ENCODE peak calls at places on chromosomes 2 and 18, in seven cellular contexts. One of them, this sample, is unnamed.

GRCh38 chr2:234146087-234146826 is 95.8 kb downstream of the SPP2 start:
- DNase-seq in left lung: no peak
- DNase-seq in retinal pigment epithelial cell: no peak
- DNase-seq in IMR-90: peak; percentile 86
- DNase-seq in fibroblast of the aortic adventitia: peak; percentile 76
- DNase-seq in adrenal gland: peak; percentile 30
- DNase-seq in brain microvascular endothelial cell: peak; percentile 85
- DNase-seq in this sample: peak; percentile 77

GRCh38 chr2:227164745-227165350 is 424 bp downstream of the COL4A3 start:
- DNase-seq in left lung: peak; percentile 44
- DNase-seq in retinal pigment epithelial cell: no peak
- DNase-seq in IMR-90: no peak
- DNase-seq in fibroblast of the aortic adventitia: no peak
- DNase-seq in adrenal gland: peak; percentile 84
- DNase-seq in brain microvascular endothelial cell: no peak
- DNase-seq in this sample: no peak

GRCh38 chr2:158214431-158214830 is 112.8 kb downstream of the UPP2 start:
- DNase-seq in left lung: no peak
- DNase-seq in retinal pigment epithelial cell: no peak
- DNase-seq in IMR-90: no peak
- DNase-seq in fibroblast of the aortic adventitia: no peak
- DNase-seq in adrenal gland: no peak
- DNase-seq in brain microvascular endothelial cell: peak; percentile 42
- DNase-seq in this sample: no peak

GRCh38 chr2:97697252-97698235 is 15.8 kb upstream of the ZAP70 start:
- DNase-seq in left lung: peak; percentile 88
- DNase-seq in retinal pigment epithelial cell: peak; percentile 36
- DNase-seq in IMR-90: peak; percentile 69
- DNase-seq in fibroblast of the aortic adventitia: peak; percentile 84
- DNase-seq in adrenal gland: peak; percentile 90
- DNase-seq in brain microvascular endothelial cell: peak; percentile 85
- DNase-seq in this sample: peak; percentile 53

GRCh38 chr2:105919191-105919811 is 174.6 kb downstream of the NCK2 start:
- DNase-seq in left lung: no peak
- DNase-seq in retinal pigment epithelial cell: no peak
- DNase-seq in IMR-90: no peak
- DNase-seq in fibroblast of the aortic adventitia: no peak
- DNase-seq in adrenal gland: no peak
- DNase-seq in brain microvascular endothelial cell: no peak
- DNase-seq in this sample: no peak

GRCh38 chr2:148130571-148130970 is 109.7 kb downstream of the MBD5 start:
- DNase-seq in left lung: no peak
- DNase-seq in retinal pigment epithelial cell: no peak
- DNase-seq in IMR-90: peak; percentile 77
- DNase-seq in fibroblast of the aortic adventitia: peak; percentile 30
- DNase-seq in adrenal gland: no peak
- DNase-seq in brain microvascular endothelial cell: peak; percentile 63
- DNase-seq in this sample: no peak

GRCh38 chr2:241432824-241433448 is 75.4 kb downstream of the STK25 start:
- DNase-seq in left lung: no peak
- DNase-seq in retinal pigment epithelial cell: no peak
- DNase-seq in IMR-90: no peak
- DNase-seq in fibroblast of the aortic adventitia: no peak
- DNase-seq in adrenal gland: no peak
- DNase-seq in brain microvascular endothelial cell: no peak
- DNase-seq in this sample: no peak

GRCh38 chr2:133123912-133124311 is 444.4 kb downstream of the NCKAP5 start:
- DNase-seq in left lung: no peak
- DNase-seq in retinal pigment epithelial cell: no peak
- DNase-seq in IMR-90: no peak
- DNase-seq in fibroblast of the aortic adventitia: no peak
- DNase-seq in adrenal gland: no peak
- DNase-seq in brain microvascular endothelial cell: no peak
- DNase-seq in this sample: no peak

GRCh38 chr2:169839954-169840746 is 12.9 kb downstream of the UBR3 start:
- DNase-seq in left lung: no peak
- DNase-seq in retinal pigment epithelial cell: no peak
- DNase-seq in IMR-90: peak; percentile 17
- DNase-seq in fibroblast of the aortic adventitia: peak; percentile 77
- DNase-seq in adrenal gland: peak; percentile 26
- DNase-seq in brain microvascular endothelial cell: peak; percentile 21
- DNase-seq in this sample: no peak

GRCh38 chr2:232162191-232162590 is 200.7 kb downstream of the DIS3L2 start:
- DNase-seq in left lung: no peak
- DNase-seq in retinal pigment epithelial cell: no peak
- DNase-seq in IMR-90: peak; percentile 39
- DNase-seq in fibroblast of the aortic adventitia: peak; percentile 12
- DNase-seq in adrenal gland: no peak
- DNase-seq in brain microvascular endothelial cell: peak; percentile 31
- DNase-seq in this sample: no peak

GRCh38 chr2:29314816-29315571 is 199.8 kb downstream of the CLIP4 start:
- DNase-seq in left lung: no peak
- DNase-seq in retinal pigment epithelial cell: no peak
- DNase-seq in IMR-90: no peak
- DNase-seq in fibroblast of the aortic adventitia: no peak
- DNase-seq in adrenal gland: peak; percentile 20
- DNase-seq in brain microvascular endothelial cell: peak; percentile 40
- DNase-seq in this sample: no peak

GRCh38 chr2:233417282-233417681 is 63.0 kb downstream of the DGKD start:
- DNase-seq in left lung: no peak
- DNase-seq in retinal pigment epithelial cell: no peak
- DNase-seq in IMR-90: no peak
- DNase-seq in fibroblast of the aortic adventitia: no peak
- DNase-seq in adrenal gland: no peak
- DNase-seq in brain microvascular endothelial cell: no peak
- DNase-seq in this sample: no peak

GRCh38 chr2:134433469-134433868 is 179.6 kb downstream of the MGAT5 start:
- DNase-seq in left lung: no peak
- DNase-seq in retinal pigment epithelial cell: no peak
- DNase-seq in IMR-90: no peak
- DNase-seq in fibroblast of the aortic adventitia: no peak
- DNase-seq in adrenal gland: no peak
- DNase-seq in brain microvascular endothelial cell: no peak
- DNase-seq in this sample: no peak

GRCh38 chr2:126750506-126750905 is 94.5 kb downstream of the GYPC start:
- DNase-seq in left lung: no peak
- DNase-seq in retinal pigment epithelial cell: no peak
- DNase-seq in IMR-90: no peak
- DNase-seq in fibroblast of the aortic adventitia: no peak
- DNase-seq in adrenal gland: no peak
- DNase-seq in brain microvascular endothelial cell: no peak
- DNase-seq in this sample: no peak

GRCh38 chr2:159200498-159200897 is 86.0 kb downstream of the WDSUB1 start:
- DNase-seq in left lung: no peak
- DNase-seq in retinal pigment epithelial cell: no peak
- DNase-seq in IMR-90: peak; percentile 51
- DNase-seq in fibroblast of the aortic adventitia: peak; percentile 97
- DNase-seq in adrenal gland: no peak
- DNase-seq in brain microvascular endothelial cell: peak; percentile 39
- DNase-seq in this sample: no peak

GRCh38 chr18:79393181-79393598 is 2.5 kb upstream of the NFATC1 start:
- DNase-seq in left lung: peak; percentile 40
- DNase-seq in retinal pigment epithelial cell: no peak
- DNase-seq in IMR-90: no peak
- DNase-seq in fibroblast of the aortic adventitia: no peak
- DNase-seq in adrenal gland: no peak
- DNase-seq in brain microvascular endothelial cell: no peak
- DNase-seq in this sample: no peak

GRCh38 chr18:22639026-22639463 is 221.3 kb upstream of the CTAGE1 start:
- DNase-seq in left lung: no peak
- DNase-seq in retinal pigment epithelial cell: no peak
- DNase-seq in IMR-90: peak; percentile 88
- DNase-seq in fibroblast of the aortic adventitia: peak; percentile 90
- DNase-seq in adrenal gland: no peak
- DNase-seq in brain microvascular endothelial cell: peak; percentile 98
- DNase-seq in this sample: peak; percentile 75

GRCh38 chr2:226643550-226644275 is 155.9 kb downstream of the IRS1 start:
- DNase-seq in left lung: no peak
- DNase-seq in retinal pigment epithelial cell: no peak
- DNase-seq in IMR-90: no peak
- DNase-seq in fibroblast of the aortic adventitia: no peak
- DNase-seq in adrenal gland: no peak
- DNase-seq in brain microvascular endothelial cell: no peak
- DNase-seq in this sample: no peak

GRCh38 chr2:49940616-49941015 is 786.3 kb upstream of the FSHR start:
- DNase-seq in left lung: no peak
- DNase-seq in retinal pigment epithelial cell: no peak
- DNase-seq in IMR-90: no peak
- DNase-seq in fibroblast of the aortic adventitia: no peak
- DNase-seq in adrenal gland: no peak
- DNase-seq in brain microvascular endothelial cell: no peak
- DNase-seq in this sample: no peak

GRCh38 chr2:158931577-158931976 is 36.9 kb upstream of the TANC1 start:
- DNase-seq in left lung: no peak
- DNase-seq in retinal pigment epithelial cell: peak; percentile 21
- DNase-seq in IMR-90: peak; percentile 87
- DNase-seq in fibroblast of the aortic adventitia: peak; percentile 80
- DNase-seq in adrenal gland: no peak
- DNase-seq in brain microvascular endothelial cell: peak; percentile 80
- DNase-seq in this sample: peak; percentile 40

GRCh38 chr2:46985512-46985911 is 69.9 kb upstream of the MCFD2 start:
- DNase-seq in left lung: no peak
- DNase-seq in retinal pigment epithelial cell: no peak
- DNase-seq in IMR-90: peak; percentile 47
- DNase-seq in fibroblast of the aortic adventitia: no peak
- DNase-seq in adrenal gland: peak; percentile 62
- DNase-seq in brain microvascular endothelial cell: peak; percentile 39
- DNase-seq in this sample: no peak

GRCh38 chr2:198328454-198328853 is 524.1 kb downstream of the PLCL1 start:
- DNase-seq in left lung: no peak
- DNase-seq in retinal pigment epithelial cell: no peak
- DNase-seq in IMR-90: no peak
- DNase-seq in fibroblast of the aortic adventitia: no peak
- DNase-seq in adrenal gland: no peak
- DNase-seq in brain microvascular endothelial cell: no peak
- DNase-seq in this sample: no peak

GRCh38 chr2:157447031-157447430 is 3.1 kb upstream of the CYTIP start:
- DNase-seq in left lung: no peak
- DNase-seq in retinal pigment epithelial cell: no peak
- DNase-seq in IMR-90: no peak
- DNase-seq in fibroblast of the aortic adventitia: no peak
- DNase-seq in adrenal gland: no peak
- DNase-seq in brain microvascular endothelial cell: no peak
- DNase-seq in this sample: no peak

GRCh38 chr2:44547713-44548112 is 186.0 kb downstream of the CAMKMT start:
- DNase-seq in left lung: no peak
- DNase-seq in retinal pigment epithelial cell: no peak
- DNase-seq in IMR-90: no peak
- DNase-seq in fibroblast of the aortic adventitia: no peak
- DNase-seq in adrenal gland: peak; percentile 80
- DNase-seq in brain microvascular endothelial cell: no peak
- DNase-seq in this sample: no peak

DNA sequence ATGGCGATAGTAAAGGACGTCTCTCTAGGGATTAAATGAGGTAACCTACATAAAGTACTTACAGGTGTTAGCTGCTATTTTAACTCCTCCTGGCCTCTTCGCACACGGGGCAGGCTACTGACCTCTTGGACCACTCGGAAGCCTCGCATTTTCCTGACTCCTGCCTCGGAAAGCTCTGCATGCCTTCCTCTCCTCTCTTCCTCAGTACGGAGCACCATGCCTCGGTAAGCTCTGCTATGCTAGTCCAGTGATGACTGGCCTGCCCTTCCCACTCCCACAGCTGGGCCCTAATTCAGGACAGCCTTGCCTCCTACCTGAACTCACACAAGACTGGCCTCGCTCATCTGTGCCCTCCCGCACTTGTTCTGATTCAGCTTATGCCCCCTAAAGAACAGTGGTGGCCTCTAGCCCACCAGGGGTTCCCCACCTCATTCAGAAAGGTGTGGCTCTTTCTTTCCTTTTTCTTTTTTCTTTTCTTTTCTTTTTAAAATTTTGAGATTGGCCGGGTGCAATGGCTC is 22.7 kb upstream of the HPCAL1 start:
- DNase-seq in left lung: no peak
- DNase-seq in retinal pigment epithelial cell: no peak
- DNase-seq in IMR-90: no peak
- DNase-seq in fibroblast of the aortic adventitia: no peak
- DNase-seq in adrenal gland: no peak
- DNase-seq in brain microvascular endothelial cell: no peak
- DNase-seq in this sample: no peak
- H3K4me3 ChIP-seq in left lung: no peak overlapping the region
- H3K4me3 ChIP-seq in retinal pigment epithelial cell: no peak overlapping the region
- H3K4me3 ChIP-seq in IMR-90: no peak overlapping the region
- H3K4me3 ChIP-seq in fibroblast of the aortic adventitia: no peak overlapping the region
- H3K4me3 ChIP-seq in adrenal gland: no peak overlapping the region
- H3K4me3 ChIP-seq in brain microvascular endothelial cell: no peak overlapping the region
- H3K4me3 ChIP-seq in this sample: no peak overlapping the region

DNA sequence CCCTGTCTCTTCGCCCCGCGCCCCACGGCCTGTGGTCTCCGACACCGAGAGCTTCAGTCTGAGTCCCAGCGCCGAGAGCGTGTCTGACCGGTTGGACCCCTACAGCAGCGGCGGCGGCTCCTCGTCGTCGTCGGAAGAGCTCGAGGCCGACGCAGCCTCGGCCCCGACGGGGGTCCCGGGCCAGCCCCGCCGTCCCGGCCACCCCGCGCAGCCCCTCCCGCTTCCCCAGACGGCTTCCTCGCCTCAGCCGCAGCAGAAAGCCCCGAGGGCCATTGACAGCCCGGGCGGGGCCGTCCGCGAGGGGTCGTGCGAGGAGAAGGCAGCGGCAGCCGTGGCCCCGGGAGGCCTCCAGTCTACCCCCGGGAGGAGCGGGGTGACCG is 1.3 kb downstream of the PHLPP1 start:
- DNase-seq in left lung: peak; percentile 57
- DNase-seq in retinal pigment epithelial cell: no peak
- DNase-seq in IMR-90: no peak
- DNase-seq in fibroblast of the aortic adventitia: no peak
- DNase-seq in adrenal gland: peak; percentile 52
- DNase-seq in brain microvascular endothelial cell: peak; percentile 10
- DNase-seq in this sample: no peak
- TF ChIP-seq CTCF in left lung: no peak
- TF ChIP-seq CTCF in retinal pigment epithelial cell: peak; percentile 30
- TF ChIP-seq CTCF in IMR-90: no peak
- TF ChIP-seq CTCF in fibroblast of the aortic adventitia: no peak
- TF ChIP-seq CTCF in adrenal gland: no peak
- TF ChIP-seq CTCF in brain microvascular endothelial cell: peak; percentile 10
- TF ChIP-seq CTCF in this sample: peak; percentile 10

DNA sequence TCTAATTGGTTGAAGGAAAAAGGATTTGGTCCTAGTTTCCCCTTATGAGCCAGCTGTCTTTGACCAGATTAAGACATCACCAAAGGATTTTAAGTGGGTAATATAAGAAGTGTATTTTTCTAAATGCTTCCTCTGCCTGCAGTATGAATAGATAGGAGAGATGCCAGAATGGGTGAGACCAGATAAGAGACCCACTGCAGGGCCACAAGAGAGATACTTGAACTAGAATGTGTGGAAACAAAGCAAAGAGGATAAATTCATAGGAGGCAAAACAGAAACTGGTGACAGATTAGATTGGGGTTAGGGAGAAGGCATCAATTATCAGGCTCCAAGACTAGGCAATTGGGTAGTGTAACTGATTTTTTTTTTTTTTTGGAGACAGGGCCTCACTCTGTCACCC is 1.2 kb upstream of the HDHD2 start:
- DNase-seq in left lung: no peak
- DNase-seq in retinal pigment epithelial cell: no peak
- DNase-seq in IMR-90: no peak
- DNase-seq in fibroblast of the aortic adventitia: peak; percentile 3
- DNase-seq in adrenal gland: no peak
- DNase-seq in brain microvascular endothelial cell: no peak
- DNase-seq in this sample: no peak
- H3K4me3 ChIP-seq in left lung: peak overlapping the region; percentile 76
- H3K4me3 ChIP-seq in retinal pigment epithelial cell: no peak overlapping the region
- H3K4me3 ChIP-seq in IMR-90: no peak overlapping the region
- H3K4me3 ChIP-seq in fibroblast of the aortic adventitia: no peak overlapping the region
- H3K4me3 ChIP-seq in adrenal gland: peak overlapping the region; percentile 76
- H3K4me3 ChIP-seq in brain microvascular endothelial cell: peak overlapping the region; percentile 71
- H3K4me3 ChIP-seq in this sample: peak overlapping the region; percentile 68

GRCh38 chr2:13884271-13884976 is 748.1 kb upstream of the LRATD1 start:
- DNase-seq in left lung: no peak
- DNase-seq in retinal pigment epithelial cell: no peak
- DNase-seq in IMR-90: no peak
- DNase-seq in fibroblast of the aortic adventitia: peak; percentile 12
- DNase-seq in adrenal gland: no peak
- DNase-seq in brain microvascular endothelial cell: no peak
- DNase-seq in this sample: no peak
- TF ChIP-seq CTCF in left lung: no peak
- TF ChIP-seq CTCF in retinal pigment epithelial cell: peak; percentile 8
- TF ChIP-seq CTCF in IMR-90: no peak
- TF ChIP-seq CTCF in fibroblast of the aortic adventitia: no peak
- TF ChIP-seq CTCF in adrenal gland: no peak
- TF ChIP-seq CTCF in brain microvascular endothelial cell: no peak
- TF ChIP-seq CTCF in this sample: no peak

This sample was measured in HFF-Myc.